ENCODE peak calls at places on chromosomes 3 and 15, in four cellular contexts. O, L, U and J are unnamed samples.

GRCh38 chr3:62554264-62554799 is 181.0 kb upstream of the FEZF2 start:
- DNase-seq in O (no peak), L (no peak), U (no peak), J (no peak)

GRCh38 chr3:29409409-29409808 is 128.5 kb downstream of the RBMS3 start:
- DNase-seq in O (no peak), L (no peak), U (no peak), J (no peak)

GRCh38 chr3:139339219-139339906 is 4.5 kb upstream of the MRPS22 start:
- DNase-seq in O (peak), L (no peak), U (peak), J (no peak)

GRCh38 chr3:34077796-34078195 is 279.4 kb downstream of the PDCD6IP start:
- DNase-seq in O (no peak), L (no peak), U (no peak), J (no peak)

GRCh38 chr15:52528465-52529288 is at the start of gene MYO5A:
- DNase-seq in O (peak), L (peak), U (peak), J (peak)

GRCh38 chr3:132972333-132972732 is 65.9 kb upstream of the TMEM108 start:
- DNase-seq in O (no peak), L (no peak), U (no peak), J (no peak)

GRCh38 chr15:84804005-84804803 is 13.0 kb upstream of the ALPK3 start:
- DNase-seq in O (no peak), L (no peak), U (no peak), J (no peak)

GRCh38 chr3:50320853-50321145 is 1.7 kb downstream of the HYAL2 start:
- DNase-seq in O (no peak), L (no peak), U (no peak), J (no peak)

GRCh38 chr3:189981668-189982067 is 139.0 kb downstream of the P3H2 start:
- DNase-seq in O (peak), L (no peak), U (no peak), J (no peak)

GRCh38 chr3:188352196-188352927 is 198.4 kb downstream of the LPP start:
- DNase-seq in O (no peak), L (no peak), U (no peak), J (no peak)

GRCh38 chr3:128327606-128328031 is 139.1 kb downstream of the DNAJB8 start:
- DNase-seq in O (no peak), L (no peak), U (no peak), J (no peak)

GRCh38 chr15:55234104-55234799 is 37.5 kb upstream of the RSL24D1 start:
- DNase-seq in O (no peak), L (no peak), U (no peak), J (no peak)

GRCh38 chr3:9122732-9123364 is 126.6 kb downstream of the SRGAP3 start:
- DNase-seq in O (no peak), L (no peak), U (no peak), J (no peak)

GRCh38 chr3:20682573-20682972 is 496.6 kb upstream of the SGO1 start:
- DNase-seq in O (no peak), L (no peak), U (no peak), J (no peak)

GRCh38 chr15:47786371-47786770 is 69.1 kb downstream of the SEMA6D start:
- DNase-seq in O (no peak), L (no peak), U (no peak), J (no peak)